ENCODE peak calls at places on chromosome 21, in five cellular contexts. One of them, this sample, is unnamed.

GRCh38 chr21:16588433-16588860 is 858.7 kb downstream of the USP25 start:
- DNase-seq in fibroblast of lung: peak; percentile 77
- DNase-seq in prostate gland: peak; percentile 51
- DNase-seq in NCI-H2081: peak; percentile 82
- DNase-seq in ovary: peak; percentile 76
- DNase-seq in this sample: peak; percentile 64

GRCh38 chr21:39107739-39108138 is 75.5 kb downstream of the PSMG1 start:
- DNase-seq in fibroblast of lung: no peak
- DNase-seq in ovary: no peak
- DNase-seq in prostate gland: no peak
- DNase-seq in NCI-H2081: no peak
- DNase-seq in this sample: no peak

GRCh38 chr21:34510148-34511142 is 1.6 kb downstream of the KCNE1 start:
- DNase-seq in fibroblast of lung: peak; percentile 70
- DNase-seq in NCI-H2081: peak; percentile 15
- DNase-seq in ovary: no peak
- DNase-seq in prostate gland: no peak
- DNase-seq in this sample: peak; percentile 89

GRCh38 chr21:24375201-24375600 is 1232.1 kb downstream of the MRPL39 start:
- DNase-seq in ovary: no peak
- DNase-seq in prostate gland: no peak
- DNase-seq in NCI-H2081: no peak
- DNase-seq in fibroblast of lung: no peak
- DNase-seq in this sample: no peak

GRCh38 chr21:40640427-40640826 is 206.5 kb downstream of the DSCAM start:
- DNase-seq in fibroblast of lung: no peak
- DNase-seq in prostate gland: no peak
- DNase-seq in ovary: no peak
- DNase-seq in NCI-H2081: peak; percentile 13
- DNase-seq in this sample: no peak

GRCh38 chr21:27802816-27803475 is 836.1 kb upstream of the ADAMTS5 start:
- DNase-seq in NCI-H2081: peak; percentile 1
- DNase-seq in fibroblast of lung: peak; percentile 40
- DNase-seq in prostate gland: peak; percentile 12
- DNase-seq in ovary: no peak
- DNase-seq in this sample: no peak

GRCh38 chr21:43812139-43812821 is 22.9 kb downstream of the RRP1 start:
- DNase-seq in NCI-H2081: no peak
- DNase-seq in prostate gland: peak; percentile 74
- DNase-seq in fibroblast of lung: no peak
- DNase-seq in ovary: no peak
- DNase-seq in this sample: no peak

GRCh38 chr21:30227633-30228404 is 11.9 kb upstream of the CLDN8 start:
- DNase-seq in prostate gland: peak; percentile 93
- DNase-seq in fibroblast of lung: peak; percentile 89
- DNase-seq in ovary: peak; percentile 26
- DNase-seq in NCI-H2081: no peak
- DNase-seq in this sample: no peak

GRCh38 chr21:27570306-27570868 is 603.5 kb upstream of the ADAMTS5 start:
- DNase-seq in prostate gland: no peak
- DNase-seq in ovary: peak; percentile 43
- DNase-seq in NCI-H2081: no peak
- DNase-seq in fibroblast of lung: peak; percentile 96
- DNase-seq in this sample: peak; percentile 69

GRCh38 chr21:33022489-33022827 is 3.3 kb upstream of the OLIG2 start:
- DNase-seq in fibroblast of lung: no peak
- DNase-seq in ovary: no peak
- DNase-seq in NCI-H2081: no peak
- DNase-seq in prostate gland: no peak
- DNase-seq in this sample: no peak

GRCh38 chr21:38438476-38438893 is 59.8 kb downstream of the ERG start:
- DNase-seq in prostate gland: no peak
- DNase-seq in NCI-H2081: no peak
- DNase-seq in ovary: peak; percentile 63
- DNase-seq in fibroblast of lung: peak; percentile 47
- DNase-seq in this sample: peak; percentile 67

GRCh38 chr21:27290020-27290419 is 323.1 kb upstream of the ADAMTS5 start:
- DNase-seq in prostate gland: no peak
- DNase-seq in ovary: no peak
- DNase-seq in fibroblast of lung: no peak
- DNase-seq in NCI-H2081: no peak
- DNase-seq in this sample: no peak

GRCh38 chr21:34670962-34671348 is 2.2 kb downstream of the CLIC6 start:
- DNase-seq in prostate gland: no peak
- DNase-seq in NCI-H2081: no peak
- DNase-seq in ovary: no peak
- DNase-seq in fibroblast of lung: no peak
- DNase-seq in this sample: no peak

GRCh38 chr21:28518620-28519019 is 474.1 kb downstream of the LTN1 start:
- DNase-seq in fibroblast of lung: no peak
- DNase-seq in ovary: no peak
- DNase-seq in prostate gland: no peak
- DNase-seq in NCI-H2081: no peak
- DNase-seq in this sample: no peak

GRCh38 chr21:18493420-18493819 is 89.8 kb upstream of the TMPRSS15 start:
- DNase-seq in ovary: no peak
- DNase-seq in prostate gland: no peak
- DNase-seq in fibroblast of lung: peak; percentile 28
- DNase-seq in NCI-H2081: no peak
- DNase-seq in this sample: no peak

GRCh38 chr21:36946949-36947371 is 19.5 kb downstream of the HLCS start:
- DNase-seq in fibroblast of lung: no peak
- DNase-seq in NCI-H2081: no peak
- DNase-seq in ovary: no peak
- DNase-seq in prostate gland: no peak
- DNase-seq in this sample: no peak

This sample was measured in heart left ventricle.